ENCODE peak calls at places on chromosome 12, in five cellular contexts. One of them, this sample, is unnamed.

GRCh38 chr12:131112690-131113290 is 159.1 kb downstream of the ADGRD1 start:
- DNase-seq in H9: no peak
- DNase-seq in trophoblast cell: no peak
- DNase-seq in IMR-90: no peak
- DNase-seq in neuronal stem cell: no peak
- DNase-seq in this sample: no peak

GRCh38 chr12:94636462-94637085 is 13.8 kb downstream of the TMCC3 start:
- DNase-seq in H9: no peak
- DNase-seq in neuronal stem cell: no peak
- DNase-seq in trophoblast cell: peak; percentile 84
- DNase-seq in IMR-90: no peak
- DNase-seq in this sample: peak; percentile 33

GRCh38 chr12:69566603-69567002 is 18.7 kb upstream of the CCT2 start:
- DNase-seq in trophoblast cell: no peak
- DNase-seq in IMR-90: no peak
- DNase-seq in neuronal stem cell: no peak
- DNase-seq in H9: no peak
- DNase-seq in this sample: no peak

GRCh38 chr12:130266751-130267150 is 70.9 kb upstream of the PIWIL1 start:
- DNase-seq in trophoblast cell: peak; percentile 2
- DNase-seq in H9: peak; percentile 78
- DNase-seq in neuronal stem cell: no peak
- DNase-seq in IMR-90: no peak
- DNase-seq in this sample: no peak

GRCh38 chr12:56565510-56566101 is 44.0 kb downstream of the RBMS2 start:
- DNase-seq in IMR-90: peak; percentile 77
- DNase-seq in H9: peak; percentile 80
- DNase-seq in trophoblast cell: peak; percentile 59
- DNase-seq in neuronal stem cell: no peak
- DNase-seq in this sample: peak; percentile 98

GRCh38 chr12:51917041-51917590 is 9.8 kb downstream of the ACVRL1 start:
- DNase-seq in IMR-90: no peak
- DNase-seq in H9: no peak
- DNase-seq in neuronal stem cell: no peak
- DNase-seq in trophoblast cell: no peak
- DNase-seq in this sample: no peak

GRCh38 chr12:12467701-12468218 is 94.9 kb downstream of the DUSP16 start:
- DNase-seq in neuronal stem cell: no peak
- DNase-seq in IMR-90: peak; percentile 11
- DNase-seq in H9: no peak
- DNase-seq in trophoblast cell: no peak
- DNase-seq in this sample: no peak

GRCh38 chr12:93991882-93992415 is 156.4 kb upstream of the PLXNC1 start:
- DNase-seq in H9: no peak
- DNase-seq in neuronal stem cell: no peak
- DNase-seq in trophoblast cell: no peak
- DNase-seq in IMR-90: no peak
- DNase-seq in this sample: no peak

GRCh38 chr12:93938921-93939320 is 209.5 kb upstream of the PLXNC1 start:
- DNase-seq in neuronal stem cell: no peak
- DNase-seq in IMR-90: no peak
- DNase-seq in trophoblast cell: no peak
- DNase-seq in H9: no peak
- DNase-seq in this sample: peak; percentile 1

GRCh38 chr12:89239534-89239933 is 112.8 kb downstream of the DUSP6 start:
- DNase-seq in IMR-90: no peak
- DNase-seq in H9: no peak
- DNase-seq in trophoblast cell: no peak
- DNase-seq in neuronal stem cell: no peak
- DNase-seq in this sample: no peak

GRCh38 chr12:109962388-109962787 is 33.8 kb downstream of the GIT2 start:
- DNase-seq in IMR-90: no peak
- DNase-seq in neuronal stem cell: no peak
- DNase-seq in H9: peak; percentile 38
- DNase-seq in trophoblast cell: no peak
- DNase-seq in this sample: no peak

GRCh38 chr12:84172823-84173424 is 739.7 kb downstream of the SLC6A15 start:
- DNase-seq in H9: no peak
- DNase-seq in trophoblast cell: no peak
- DNase-seq in IMR-90: no peak
- DNase-seq in neuronal stem cell: no peak
- DNase-seq in this sample: no peak

GRCh38 chr12:124921200-124922008 is 7.0 kb upstream of the UBC start:
- DNase-seq in IMR-90: peak; percentile 66
- DNase-seq in H9: peak; percentile 85
- DNase-seq in neuronal stem cell: no peak
- DNase-seq in trophoblast cell: peak; percentile 67
- DNase-seq in this sample: peak; percentile 72
- H3K4me1 ChIP-seq in IMR-90: peaks cover 14% of the 10 kb centered on the region
- H3K4me1 ChIP-seq in H9: peaks cover 10% of the 10 kb centered on the region
- H3K4me1 ChIP-seq in neuronal stem cell: peaks cover 21% of the 10 kb centered on the region
- H3K4me1 ChIP-seq in trophoblast cell: peaks cover 15% of the 10 kb centered on the region
- H3K4me1 ChIP-seq in this sample: peaks cover 22% of the 10 kb centered on the region

DNA sequence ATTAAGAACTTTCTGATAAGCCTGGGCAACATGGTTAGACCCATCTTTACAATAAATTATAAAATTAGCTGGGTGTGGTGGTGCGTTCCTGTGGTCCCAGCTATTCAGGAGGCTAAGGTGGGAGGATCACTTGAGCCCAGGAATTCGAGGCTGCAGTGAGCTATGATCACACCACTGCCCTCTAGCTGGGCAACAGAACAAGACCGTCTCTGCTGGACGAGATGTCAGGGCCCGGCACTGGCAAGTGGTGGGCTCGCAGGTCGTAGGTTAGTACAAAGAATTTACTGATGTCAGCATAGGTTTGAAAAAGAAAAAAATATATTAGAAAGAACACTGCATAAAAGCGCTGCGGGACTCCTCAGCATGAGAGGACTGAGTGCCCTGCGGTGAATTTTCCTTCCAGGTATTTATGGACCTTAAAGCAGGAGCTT is 15.7 kb upstream of the VSIG10 start:
- DNase-seq in neuronal stem cell: no peak
- DNase-seq in H9: peak; percentile 90
- DNase-seq in IMR-90: no peak
- DNase-seq in trophoblast cell: no peak
- DNase-seq in this sample: no peak
- H3K18ac ChIP-seq in neuronal stem cell: no peak overlapping the region
- H3K18ac ChIP-seq in H9: no peak overlapping the region
- H3K18ac ChIP-seq in IMR-90: no peak overlapping the region
- H3K18ac ChIP-seq in trophoblast cell: no peak overlapping the region
- H3K18ac ChIP-seq in this sample: no peak overlapping the region

GRCh38 chr12:75951399-75952228 is 80.0 kb downstream of the PHLDA1 start:
- DNase-seq in neuronal stem cell: no peak
- DNase-seq in IMR-90: no peak
- DNase-seq in trophoblast cell: peak; percentile 42
- DNase-seq in H9: no peak
- DNase-seq in this sample: no peak
- H3K4me1 ChIP-seq in neuronal stem cell: peaks cover 16% of the 10 kb centered on the region
- H3K4me1 ChIP-seq in IMR-90: peaks cover 16% of the 10 kb centered on the region
- H3K4me1 ChIP-seq in trophoblast cell: peaks cover 2% of the 10 kb centered on the region
- H3K4me1 ChIP-seq in H9: peaks cover 5% of the 10 kb centered on the region
- H3K4me1 ChIP-seq in this sample: peaks cover 5% of the 10 kb centered on the region

GRCh38 chr12:98464155-98464554 is 51.2 kb upstream of the TMPO start:
- DNase-seq in IMR-90: peak; percentile 31
- DNase-seq in neuronal stem cell: no peak
- DNase-seq in trophoblast cell: no peak
- DNase-seq in H9: no peak
- DNase-seq in this sample: peak; percentile 49

GRCh38 chr12:98466970-98467369 is 48.4 kb upstream of the TMPO start:
- DNase-seq in neuronal stem cell: no peak
- DNase-seq in trophoblast cell: no peak
- DNase-seq in H9: no peak
- DNase-seq in IMR-90: no peak
- DNase-seq in this sample: no peak

GRCh38 chr12:98469108-98469507 is 46.3 kb upstream of the TMPO start:
- DNase-seq in IMR-90: no peak
- DNase-seq in trophoblast cell: no peak
- DNase-seq in H9: no peak
- DNase-seq in neuronal stem cell: no peak
- DNase-seq in this sample: no peak

GRCh38 chr12:98465950-98466349 is 49.4 kb upstream of the TMPO start:
- DNase-seq in IMR-90: no peak
- DNase-seq in trophoblast cell: no peak
- DNase-seq in H9: no peak
- DNase-seq in neuronal stem cell: no peak
- DNase-seq in this sample: no peak

DNA sequence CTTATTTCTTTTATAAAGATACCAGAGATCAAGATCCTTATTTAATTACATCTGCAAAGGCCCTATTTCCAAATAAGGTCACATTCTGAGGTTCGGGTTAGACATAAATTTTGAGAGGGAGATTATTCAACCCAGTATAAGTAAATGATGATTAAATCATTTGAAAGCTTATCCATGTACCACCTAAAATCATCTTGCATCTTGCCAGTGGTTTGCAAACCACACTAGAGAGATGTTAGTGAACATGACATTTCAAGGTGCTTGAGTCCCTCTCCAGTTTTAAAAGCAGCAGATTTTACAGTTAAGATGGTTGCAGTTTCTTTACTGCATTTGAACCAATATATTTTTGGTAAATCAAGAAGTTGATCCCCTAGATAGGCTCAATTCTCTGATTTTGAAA is 49.9 kb upstream of the TMPO start:
- DNase-seq in trophoblast cell: no peak
- DNase-seq in IMR-90: no peak
- DNase-seq in H9: no peak
- DNase-seq in neuronal stem cell: no peak
- DNase-seq in this sample: no peak
- H3K18ac ChIP-seq in trophoblast cell: no peak overlapping the region
- H3K18ac ChIP-seq in IMR-90: no peak overlapping the region
- H3K18ac ChIP-seq in H9: no peak overlapping the region
- H3K18ac ChIP-seq in neuronal stem cell: no peak overlapping the region
- H3K18ac ChIP-seq in this sample: no peak overlapping the region

GRCh38 chr12:62763319-62763718 is 171.6 kb downstream of the PPM1H start:
- DNase-seq in neuronal stem cell: no peak
- DNase-seq in trophoblast cell: no peak
- DNase-seq in H9: no peak
- DNase-seq in IMR-90: no peak
- DNase-seq in this sample: no peak
- H3K4me1 ChIP-seq in neuronal stem cell: no peaks in the 10 kb centered on the region
- H3K4me1 ChIP-seq in trophoblast cell: peaks cover 6% of the 10 kb centered on the region
- H3K4me1 ChIP-seq in H9: no peaks in the 10 kb centered on the region
- H3K4me1 ChIP-seq in IMR-90: peaks cover 5% of the 10 kb centered on the region
- H3K4me1 ChIP-seq in this sample: peaks cover 6% of the 10 kb centered on the region

DNA sequence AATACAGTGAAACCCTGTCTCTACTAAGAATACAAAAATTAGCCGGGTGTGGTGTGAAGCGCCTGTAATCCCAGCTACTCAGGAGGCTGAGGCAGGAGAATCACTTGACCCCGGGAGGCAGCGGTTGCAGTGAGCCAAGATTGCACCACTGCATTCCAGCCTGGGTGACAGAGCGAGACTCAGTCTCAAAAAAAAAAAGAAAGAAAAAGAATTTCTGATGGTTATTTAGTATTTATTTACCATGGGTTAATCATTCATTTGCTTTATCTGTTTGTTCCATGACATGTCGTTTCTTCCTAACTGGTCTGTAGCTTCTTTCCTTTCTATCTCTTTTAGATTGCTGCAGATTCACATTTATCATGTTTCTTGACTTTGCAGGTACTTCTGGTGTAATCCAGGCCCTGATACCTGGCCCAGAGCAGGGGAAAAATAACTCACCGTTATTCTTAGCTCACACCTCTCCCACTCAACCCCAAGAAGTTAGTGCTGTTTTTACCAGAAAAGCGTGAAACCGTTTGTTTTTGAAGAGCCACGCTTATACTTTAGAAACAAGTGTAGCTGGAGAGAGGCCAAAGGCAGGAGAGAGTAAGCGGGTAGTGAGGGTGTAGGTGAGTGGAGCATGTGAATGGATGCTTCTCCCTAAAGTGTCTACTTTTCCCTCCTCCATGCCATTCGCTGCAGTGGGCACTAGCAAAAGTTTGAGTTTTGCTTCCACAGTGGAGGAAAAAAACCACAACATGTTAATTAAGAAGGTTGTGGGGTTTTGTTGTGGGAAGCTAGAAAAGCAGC is 45.4 kb downstream of the SRGAP1 start:
- DNase-seq in trophoblast cell: no peak
- DNase-seq in H9: no peak
- DNase-seq in IMR-90: no peak
- DNase-seq in neuronal stem cell: no peak
- DNase-seq in this sample: no peak
- H3K18ac ChIP-seq in trophoblast cell: no peak overlapping the region
- H3K18ac ChIP-seq in H9: no peak overlapping the region
- H3K18ac ChIP-seq in IMR-90: no peak overlapping the region
- H3K18ac ChIP-seq in neuronal stem cell: no peak overlapping the region
- H3K18ac ChIP-seq in this sample: no peak overlapping the region

DNA sequence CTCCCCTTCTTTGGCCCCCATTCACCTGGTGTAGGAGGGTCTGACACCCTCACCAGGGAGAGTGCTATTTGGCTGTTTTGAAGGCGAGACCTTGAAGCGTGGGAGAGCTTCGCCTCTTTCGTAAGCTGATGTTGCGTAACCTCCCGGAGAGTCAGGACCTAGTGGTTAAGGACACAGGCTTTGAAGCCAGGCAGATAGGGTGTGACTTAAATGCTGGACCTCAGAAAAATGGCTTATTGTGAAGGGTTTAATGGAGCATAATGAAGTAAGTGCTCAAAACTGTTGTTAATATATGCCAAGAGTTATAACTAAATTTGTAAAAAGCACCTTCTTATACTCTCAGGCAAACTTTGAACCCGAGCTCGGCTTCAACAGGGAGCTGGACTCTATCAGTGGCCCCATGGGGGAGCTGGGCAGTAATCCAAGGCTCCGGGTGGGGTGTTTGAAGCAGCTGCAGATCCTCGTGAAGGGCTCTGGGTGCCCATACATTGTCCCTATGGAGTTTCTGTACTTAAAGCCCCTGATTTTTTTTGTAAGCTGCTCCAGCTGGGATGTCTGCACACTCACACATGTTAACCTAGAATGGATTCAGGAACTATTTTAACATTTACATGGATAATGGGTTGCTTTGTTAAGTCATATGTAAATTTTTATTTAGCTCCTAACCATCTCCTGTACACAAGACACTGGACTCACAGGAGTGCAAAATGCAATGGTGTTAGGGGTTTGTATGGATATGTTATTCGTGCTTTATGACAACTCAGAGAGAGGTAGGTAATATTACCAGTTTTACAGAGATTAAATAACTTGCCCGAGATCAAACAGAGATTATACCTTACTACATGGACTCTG is 26.0 kb downstream of the PPFIBP1 start:
- DNase-seq in neuronal stem cell: no peak
- DNase-seq in H9: peak; percentile 50
- DNase-seq in IMR-90: peak; percentile 97
- DNase-seq in trophoblast cell: peak; percentile 97
- DNase-seq in this sample: peak; percentile 97
- H3K4me1 ChIP-seq in neuronal stem cell: peaks cover 3% of the 10 kb centered on the region
- H3K4me1 ChIP-seq in H9: no peaks in the 10 kb centered on the region
- H3K4me1 ChIP-seq in IMR-90: peaks cover 36% of the 10 kb centered on the region
- H3K4me1 ChIP-seq in trophoblast cell: peaks cover 27% of the 10 kb centered on the region
- H3K4me1 ChIP-seq in this sample: peaks cover 19% of the 10 kb centered on the region

DNA sequence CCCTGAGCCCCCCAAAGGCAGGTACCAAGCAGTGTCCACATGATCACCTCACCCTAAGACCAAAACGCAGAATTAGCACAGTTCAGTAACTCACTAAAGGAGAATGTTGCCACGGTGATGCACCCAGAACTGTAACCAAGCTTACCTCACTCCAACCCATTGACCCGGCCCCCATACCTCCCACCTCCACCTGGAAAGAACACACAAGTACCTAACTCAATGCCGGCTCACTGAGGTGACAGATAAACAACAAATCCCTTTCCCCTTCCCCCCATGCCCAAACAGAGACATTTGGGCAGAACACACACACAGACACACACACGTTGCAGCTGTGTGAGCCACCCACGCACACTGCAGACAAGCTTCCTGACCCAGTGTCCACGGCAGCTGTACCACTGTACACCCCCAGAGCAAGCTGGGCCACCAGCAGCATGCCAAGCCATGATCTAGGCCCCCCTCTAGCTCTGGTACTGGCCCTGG is 1.3 kb downstream of the RAPGEF3 start:
- DNase-seq in trophoblast cell: no peak
- DNase-seq in neuronal stem cell: no peak
- DNase-seq in H9: no peak
- DNase-seq in IMR-90: no peak
- DNase-seq in this sample: no peak
- H3K18ac ChIP-seq in trophoblast cell: peak overlapping the region; percentile 12
- H3K18ac ChIP-seq in neuronal stem cell: peak overlapping the region; percentile 84
- H3K18ac ChIP-seq in H9: no peak overlapping the region
- H3K18ac ChIP-seq in IMR-90: no peak overlapping the region
- H3K18ac ChIP-seq in this sample: no peak overlapping the region